ENCODE peak calls at places on chromosome 4, in four cellular contexts. B is GM12878, D is A549, X is SK-N-SH. I is an unnamed sample.

GRCh38 chr4:78648639-78649363 is 97.2 kb downstream of the ANXA3 start:
- DNase-seq in B (no peak), D (no peak), X (no peak), I (no peak)

GRCh38 chr4:100106982-100107381 is 83.3 kb downstream of the DDIT4L start:
- DNase-seq in B (peak; percentile 71), D (no peak), X (no peak), I (no peak)

GRCh38 chr4:16722386-16722785 is 176.1 kb downstream of the LDB2 start:
- DNase-seq in B (no peak), D (no peak), X (no peak), I (no peak)

GRCh38 chr4:40363382-40363920 is 28.3 kb downstream of the CHRNA9 start:
- DNase-seq in B (no peak), D (no peak), X (no peak), I (no peak)

GRCh38 chr4:123361195-123361861 is 35.3 kb upstream of the SPRY1 start:
- DNase-seq in B (no peak), D (no peak), X (no peak), I (no peak)

GRCh38 chr4:212438-213174 is 88.3 kb downstream of the ZNF718 start:
- DNase-seq in B (no peak), D (no peak), X (peak; percentile 90), I (no peak)

GRCh38 chr4:39484582-39485272 is 25.9 kb downstream of the LIAS start:
- DNase-seq in B (no peak), D (no peak), X (no peak), I (no peak)

GRCh38 chr4:139177888-139178609 is 1.0 kb upstream of the ELF2 start:
- DNase-seq in B (peak; percentile 48), D (peak; percentile 58), X (peak; percentile 96), I (peak; percentile 86)

GRCh38 chr4:95255396-95256107 is 293.2 kb downstream of the UNC5C start:
- DNase-seq in B (no peak), D (no peak), X (no peak), I (no peak)

GRCh38 chr4:31442236-31442635 is 722.1 kb downstream of the PCDH7 start:
- DNase-seq in B (no peak), D (no peak), X (no peak), I (peak; percentile 1)
- TF ChIP-seq PBX3 in B (no peak), D (no peak), X (no peak), I (no peak)

DNA sequence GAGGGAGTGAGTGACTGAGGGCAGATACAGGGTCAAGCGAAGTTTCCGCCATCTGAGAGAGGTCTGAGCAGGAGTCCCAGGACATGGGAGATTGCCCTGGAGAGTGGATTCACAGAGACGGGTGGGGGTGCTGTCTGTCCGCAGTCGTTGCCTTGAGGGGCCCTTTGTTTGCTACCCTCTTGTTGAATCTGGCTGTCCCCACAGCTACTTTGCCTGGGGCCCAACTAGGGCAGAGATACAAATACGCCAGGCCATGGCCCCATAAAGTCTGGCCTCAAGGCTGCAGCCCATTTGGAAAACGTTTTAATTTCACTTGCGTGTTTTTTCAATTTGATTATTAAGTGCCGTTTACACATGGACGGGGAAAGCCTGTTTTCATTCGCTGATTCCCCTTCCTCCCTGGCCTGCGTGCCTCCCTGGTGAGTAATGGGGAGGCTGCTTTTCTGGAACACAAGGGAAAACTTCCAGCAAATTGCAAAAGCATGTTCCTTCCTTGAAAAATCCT is 134.4 kb downstream of the SMIM20 start:
- DNase-seq in B (no peak), D (no peak), X (peak; percentile 32), I (no peak)
- TF ChIP-seq PBX3 in B (no peak), D (no peak), X (no peak), I (no peak)

DNA sequence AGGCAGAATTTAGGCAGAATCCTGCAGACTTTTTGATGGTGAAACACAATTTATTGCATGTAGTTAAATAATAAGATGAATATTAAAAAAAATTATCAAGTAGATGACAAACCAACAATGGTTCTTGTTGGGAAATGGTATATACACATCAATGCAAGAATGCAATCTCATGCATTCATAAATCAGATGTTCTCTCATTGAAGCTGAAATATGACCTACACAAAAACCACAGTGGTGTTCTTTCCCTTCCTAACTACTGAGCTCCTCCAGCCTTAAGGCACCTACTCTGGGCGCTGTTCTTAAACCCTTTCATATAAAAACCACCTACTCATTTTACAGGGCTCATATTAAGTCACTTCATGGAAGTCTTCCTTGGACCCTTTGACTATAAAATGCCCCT is 64.1 kb downstream of the ANTXR2 start:
- DNase-seq in B (no peak), D (no peak), X (no peak), I (no peak)
- TF ChIP-seq PBX3 in B (no peak), D (no peak), X (no peak), I (no peak)

GRCh38 chr4:36360755-36361154 is 79.3 kb downstream of the DTHD1 start:
- DNase-seq in B (no peak), D (no peak), X (no peak), I (no peak)

GRCh38 chr4:36358173-36358572 is 76.8 kb downstream of the DTHD1 start:
- DNase-seq in B (no peak), D (no peak), X (no peak), I (no peak)

DNA sequence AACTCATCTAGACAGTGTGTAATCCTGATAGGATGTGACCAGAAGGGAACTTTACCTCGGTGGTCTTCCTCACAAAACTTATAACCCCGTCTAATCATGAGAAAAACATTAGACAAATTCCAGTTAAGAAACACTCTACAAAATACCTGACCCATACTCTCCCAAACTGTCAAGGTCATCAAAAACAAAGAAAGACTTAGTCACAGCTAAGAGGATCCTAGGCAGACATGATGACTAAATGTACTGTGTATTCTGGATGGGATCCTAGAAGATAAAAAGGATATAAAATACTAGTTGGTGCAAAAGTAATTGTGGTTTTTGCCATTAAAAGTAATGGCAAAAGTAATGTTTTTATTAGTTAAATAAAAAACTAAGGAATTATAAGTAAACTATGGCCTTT is 81.6 kb downstream of the DTHD1 start:
- DNase-seq in B (no peak), D (no peak), X (no peak), I (no peak)
- TF ChIP-seq PBX3 in B (no peak), D (no peak), X (no peak), I (no peak)

GRCh38 chr4:130668859-130669258 is 1572.9 kb downstream of the C4orf33 start:
- DNase-seq in B (no peak), D (no peak), X (no peak), I (no peak)
- TF ChIP-seq PBX3 in B (no peak), D (no peak), X (no peak), I (no peak)

DNA sequence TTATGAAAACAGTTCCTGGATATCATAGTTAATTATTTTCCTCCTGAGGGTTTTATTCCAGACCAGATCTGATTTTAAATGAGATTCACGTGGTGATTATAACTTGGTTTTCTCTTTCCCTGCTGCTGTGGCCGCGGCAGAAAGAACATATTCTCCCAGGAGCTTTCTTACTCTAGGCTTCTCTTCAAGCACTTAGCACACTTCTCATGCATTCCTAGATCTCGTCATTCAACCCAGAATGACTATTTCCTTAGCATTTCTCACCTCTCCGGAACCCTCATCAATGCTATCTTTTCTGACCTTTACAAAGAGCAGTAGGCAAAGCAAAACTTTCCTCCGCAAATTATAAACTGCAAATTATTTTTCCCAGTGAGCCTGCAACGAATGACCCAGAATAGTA is 122.9 kb downstream of the GPAT3 start:
- DNase-seq in B (no peak), D (no peak), X (no peak), I (no peak)
- TF ChIP-seq PBX3 in B (no peak), D (no peak), X (no peak), I (no peak)

GRCh38 chr4:164880489-164881262 is 3.7 kb downstream of the APELA start:
- DNase-seq in B (no peak), D (no peak), X (no peak), I (no peak)
- TF ChIP-seq PBX3 in B (no peak), D (no peak), X (no peak), I (no peak)